ENCODE peak calls at places on chromosomes 13 and 19, in six cellular contexts. H, I, Q, F, P and X are unnamed samples. For H3K4me1, the result is how much of the 10 kb centered on the place peaks cover.

GRCh38 chr13:85197431-85197830 is 601.8 kb downstream of the SLITRK6 start:
- DNase-seq in H (no peak), I (no peak), Q (no peak), F (no peak), P (no peak), X (no peak)

GRCh38 chr13:66402546-66402945 is 827.6 kb downstream of the PCDH9 start:
- DNase-seq in H (no peak), I (no peak), Q (no peak), F (no peak), P (no peak), X (no peak)

GRCh38 chr13:98263841-98264240 is 86.8 kb upstream of the RNF113B start:
- DNase-seq in H (no peak), I (no peak), Q (no peak), F (no peak), P (peak), X (no peak)

GRCh38 chr19:33906578-33907335 is 110.1 kb downstream of the KCTD15 start:
- DNase-seq in H (no peak), I (peak), Q (no peak), F (peak), P (no peak), X (no peak)

GRCh38 chr19:46618670-46619231 is 6.1 kb downstream of the PTGIR start:
- DNase-seq in H (no peak), I (no peak), Q (no peak), F (no peak), P (no peak), X (no peak)

GRCh38 chr13:48976677-48977625 is 1.2 kb downstream of the FNDC3A start:
- DNase-seq in H (no peak), I (peak), Q (peak), F (peak), P (peak), X (no peak)

GRCh38 chr19:10708261-10708660 is 7.0 kb downstream of the QTRT1 start:
- DNase-seq in H (no peak), I (peak), Q (no peak), F (no peak), P (no peak), X (no peak)

GRCh38 chr13:20475927-20476691 is 49.5 kb downstream of the CRYL1 start:
- DNase-seq in H (no peak), I (no peak), Q (no peak), F (no peak), P (no peak), X (no peak)

GRCh38 chr19:10043286-10043927 is 30.1 kb downstream of the RDH8 start:
- DNase-seq in H (no peak), I (no peak), Q (no peak), F (no peak), P (no peak), X (no peak)

GRCh38 chr13:30872685-30873443 is 33.2 kb upstream of the MEDAG start:
- DNase-seq in H (no peak), I (peak), Q (no peak), F (peak), P (peak), X (no peak)

GRCh38 chr13:75704942-75705320 is 68.8 kb downstream of the LMO7 start:
- DNase-seq in H (peak), I (peak), Q (peak), F (no peak), P (no peak), X (no peak)

GRCh38 chr19:16372065-16372915 is 47.7 kb downstream of the KLF2 start:
- DNase-seq in H (no peak), I (no peak), Q (no peak), F (no peak), P (no peak), X (no peak)

GRCh38 chr19:39315933-39316332 is 4.7 kb downstream of the LRFN1 start:
- DNase-seq in H (no peak), I (no peak), Q (no peak), F (no peak), P (no peak), X (no peak)

GRCh38 chr13:43878897-43879322 is 630 bp downstream of the CCDC122 start:
- DNase-seq in H (peak), I (peak), Q (peak), F (peak), P (peak), X (peak)

GRCh38 chr13:23985846-23986245 is 88.5 kb upstream of the C1QTNF9B start:
- DNase-seq in H (no peak), I (no peak), Q (no peak), F (no peak), P (no peak), X (no peak)

GRCh38 chr13:110230661-110231347 is 76.2 kb downstream of the COL4A1 start:
- DNase-seq in H (no peak), I (no peak), Q (peak), F (no peak), P (peak), X (no peak)

GRCh38 chr13:109191422-109191821 is 562.0 kb downstream of the MYO16 start:
- DNase-seq in H (no peak), I (no peak), Q (no peak), F (no peak), P (no peak), X (no peak)

GRCh38 chr19:41864374-41864773 is 4.3 kb downstream of the RPS19 start:
- DNase-seq in H (no peak), I (no peak), Q (no peak), F (no peak), P (no peak), X (no peak)

GRCh38 chr19:48645652-48646191 is at the start of gene CA11:
- DNase-seq in H (no peak), I (peak), Q (no peak), F (no peak), P (no peak), X (no peak)

GRCh38 chr19:28221736-28222135 is 991.2 kb downstream of the UQCRFS1 start:
- DNase-seq in H (no peak), I (no peak), Q (no peak), F (no peak), P (no peak), X (no peak)

GRCh38 chr19:17687857-17688784 is at the start of gene UNC13A:
- DNase-seq in H (no peak), I (peak), Q (peak), F (no peak), P (no peak), X (no peak)
- H3K4me3 ChIP-seq in H (no peak), I (no peak), Q (no peak), F (no peak), P (no peak), X (peak)

GRCh38 chr13:111302045-111302722 is 18.3 kb upstream of the TEX29 start:
- DNase-seq in H (no peak), I (no peak), Q (no peak), F (no peak), P (no peak), X (no peak)

GRCh38 chr13:111296417-111296816 is 24.0 kb upstream of the TEX29 start:
- DNase-seq in H (no peak), I (no peak), Q (no peak), F (no peak), P (no peak), X (no peak)

GRCh38 chr13:111303559-111303958 is 16.9 kb upstream of the TEX29 start:
- DNase-seq in H (no peak), I (no peak), Q (no peak), F (no peak), P (no peak), X (no peak)

GRCh38 chr13:111295896-111296295 is 24.5 kb upstream of the TEX29 start:
- DNase-seq in H (no peak), I (no peak), Q (no peak), F (no peak), P (no peak), X (no peak)

DNA sequence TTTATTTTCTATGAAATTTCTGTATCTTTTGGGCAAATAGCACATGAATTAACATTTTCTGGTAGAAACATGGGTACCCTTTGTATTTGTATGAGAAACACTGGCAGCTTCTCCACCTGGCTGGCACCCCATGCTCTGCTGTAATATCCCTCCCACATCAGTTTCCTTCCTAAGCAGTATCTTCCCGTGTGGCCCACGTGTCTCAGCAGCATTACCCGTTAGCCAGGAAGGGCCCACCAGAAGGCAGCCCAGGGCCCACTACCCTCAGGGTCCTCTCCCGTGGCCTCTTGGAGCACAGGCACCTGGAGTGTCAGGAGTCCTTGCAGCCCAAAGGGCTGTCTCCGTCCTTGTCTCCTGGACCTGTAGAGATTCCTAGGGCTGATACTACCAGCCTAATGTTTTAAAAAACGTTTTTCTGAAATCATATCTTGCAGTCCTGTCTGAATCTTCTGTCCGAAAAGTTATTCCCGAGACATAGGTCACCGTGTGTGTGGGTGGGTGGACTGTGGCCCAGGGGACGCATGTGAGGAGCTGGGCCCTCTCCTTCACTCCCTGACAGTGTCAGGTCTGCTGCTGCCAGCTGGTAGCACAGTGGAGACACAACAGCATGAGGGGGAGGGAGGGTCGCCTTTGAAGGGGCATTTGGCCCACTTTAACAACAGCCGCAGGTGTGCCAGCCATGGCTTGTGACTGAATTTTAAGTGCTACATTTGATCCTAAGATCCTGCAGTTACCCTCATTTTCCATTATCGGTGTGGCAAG is 22.0 kb upstream of the TEX29 start:
- DNase-seq in H (no peak), I (no peak), Q (no peak), F (no peak), P (no peak), X (no peak)
- H3K4me1 ChIP-seq in H (under half), I (under half), Q (under half), F (under half), P (under half), X (under half)

GRCh38 chr19:32231691-32232090 is 113.7 kb upstream of the ZNF507 start:
- DNase-seq in H (no peak), I (no peak), Q (no peak), F (peak), P (peak), X (no peak)
- H3K4me3 ChIP-seq in H (no peak), I (no peak), Q (no peak), F (no peak), P (no peak), X (no peak)

DNA sequence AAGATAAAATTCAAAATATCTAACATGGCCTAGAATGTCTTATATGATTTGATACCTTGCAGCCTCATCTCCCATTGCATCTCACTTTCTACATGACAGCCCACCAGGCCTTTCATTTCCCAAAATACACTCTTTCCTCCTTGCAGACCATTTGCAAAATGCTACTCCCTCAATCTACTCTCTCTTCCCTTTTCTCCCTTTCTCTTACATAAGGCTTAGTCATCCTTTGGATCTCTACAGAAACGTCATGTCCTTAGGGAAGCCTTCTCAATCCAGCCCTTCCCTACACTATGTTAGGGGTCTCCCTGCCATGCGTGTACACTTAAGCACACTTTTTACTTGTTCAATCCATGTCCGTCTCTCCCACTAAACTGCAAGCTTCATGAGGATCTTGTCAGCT is 11.8 kb upstream of the WBP4 start:
- DNase-seq in H (no peak), I (no peak), Q (no peak), F (no peak), P (no peak), X (no peak)
- H3K4me1 ChIP-seq in H (under half), I (under half), Q (under half), F (under half), P (under half), X (under half)

DNA sequence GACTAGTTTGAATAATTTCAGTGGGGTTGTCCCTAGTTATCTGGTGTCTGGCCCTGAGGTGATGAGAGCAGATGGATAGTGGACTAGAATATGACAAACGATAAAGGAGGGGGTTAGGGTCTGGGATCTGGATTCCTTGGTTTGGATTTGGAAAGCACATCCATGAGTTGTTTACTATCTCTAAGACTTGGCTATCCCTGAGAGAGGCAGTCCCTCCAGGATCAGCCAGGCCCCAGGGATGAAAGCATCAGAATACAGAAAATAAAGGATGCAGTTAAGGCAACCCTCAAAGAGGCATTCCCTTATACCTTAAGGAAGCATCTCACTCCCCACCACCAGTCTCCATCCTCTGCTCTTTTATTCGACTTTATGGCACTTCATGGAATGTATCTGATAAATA is 230.7 kb downstream of the NHLRC3 start:
- DNase-seq in H (no peak), I (no peak), Q (no peak), F (no peak), P (no peak), X (no peak)
- H3K4me3 ChIP-seq in H (no peak), I (no peak), Q (no peak), F (no peak), P (no peak), X (no peak)

GRCh38 chr13:107678075-107678689 is 537.2 kb downstream of the LIG4 start:
- DNase-seq in H (no peak), I (no peak), Q (no peak), F (no peak), P (no peak), X (no peak)
- H3K4me1 ChIP-seq in H (under half), I (under half), Q (under half), F (under half), P (under half), X (under half)

GRCh38 chr13:100533588-100534041 is 55.0 kb downstream of the GGACT start:
- DNase-seq in H (no peak), I (no peak), Q (peak), F (no peak), P (peak), X (no peak)
- H3K4me3 ChIP-seq in H (no peak), I (no peak), Q (no peak), F (no peak), P (no peak), X (no peak)

DNA sequence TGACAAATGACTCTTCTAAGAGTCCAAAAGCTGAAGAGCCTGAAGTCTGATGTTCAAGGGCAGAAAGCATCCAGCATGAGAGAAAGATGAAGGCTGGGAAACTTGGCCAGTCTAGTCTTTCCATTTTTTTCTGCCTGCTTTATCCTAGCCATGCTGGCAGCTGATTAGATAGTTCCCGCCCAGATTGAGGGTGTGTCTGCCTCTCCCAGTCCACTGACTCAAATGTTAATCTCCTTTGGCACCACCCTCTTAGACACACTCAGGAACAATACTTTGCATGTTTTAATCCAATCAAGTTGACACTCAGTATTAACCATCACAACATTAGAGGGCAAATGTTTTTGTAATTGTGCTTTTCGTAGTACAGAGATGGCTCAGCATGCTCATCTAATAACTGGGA is 267.5 kb upstream of the KLHL1 start:
- DNase-seq in H (no peak), I (no peak), Q (peak), F (no peak), P (no peak), X (no peak)
- H3K4me1 ChIP-seq in H (under half), I (under half), Q (under half), F (under half), P (under half), X (under half)

GRCh38 chr13:112978561-112979405 is 9.8 kb downstream of the MCF2L start:
- DNase-seq in H (no peak), I (no peak), Q (no peak), F (peak), P (no peak), X (no peak)

GRCh38 chr13:112980441-112980840 is 11.4 kb downstream of the MCF2L start:
- DNase-seq in H (no peak), I (peak), Q (no peak), F (no peak), P (no peak), X (no peak)

GRCh38 chr13:112981361-112981905 is 12.4 kb downstream of the MCF2L start:
- DNase-seq in H (no peak), I (no peak), Q (no peak), F (no peak), P (no peak), X (no peak)

GRCh38 chr13:112977525-112977924 is 8.5 kb downstream of the MCF2L start:
- DNase-seq in H (no peak), I (no peak), Q (no peak), F (no peak), P (no peak), X (no peak)

GRCh38 chr13:112979406-112979902 is 10.4 kb downstream of the MCF2L start:
- DNase-seq in H (no peak), I (no peak), Q (no peak), F (no peak), P (no peak), X (no peak)
- H3K4me3 ChIP-seq in H (peak), I (no peak), Q (no peak), F (peak), P (peak), X (peak)

DNA sequence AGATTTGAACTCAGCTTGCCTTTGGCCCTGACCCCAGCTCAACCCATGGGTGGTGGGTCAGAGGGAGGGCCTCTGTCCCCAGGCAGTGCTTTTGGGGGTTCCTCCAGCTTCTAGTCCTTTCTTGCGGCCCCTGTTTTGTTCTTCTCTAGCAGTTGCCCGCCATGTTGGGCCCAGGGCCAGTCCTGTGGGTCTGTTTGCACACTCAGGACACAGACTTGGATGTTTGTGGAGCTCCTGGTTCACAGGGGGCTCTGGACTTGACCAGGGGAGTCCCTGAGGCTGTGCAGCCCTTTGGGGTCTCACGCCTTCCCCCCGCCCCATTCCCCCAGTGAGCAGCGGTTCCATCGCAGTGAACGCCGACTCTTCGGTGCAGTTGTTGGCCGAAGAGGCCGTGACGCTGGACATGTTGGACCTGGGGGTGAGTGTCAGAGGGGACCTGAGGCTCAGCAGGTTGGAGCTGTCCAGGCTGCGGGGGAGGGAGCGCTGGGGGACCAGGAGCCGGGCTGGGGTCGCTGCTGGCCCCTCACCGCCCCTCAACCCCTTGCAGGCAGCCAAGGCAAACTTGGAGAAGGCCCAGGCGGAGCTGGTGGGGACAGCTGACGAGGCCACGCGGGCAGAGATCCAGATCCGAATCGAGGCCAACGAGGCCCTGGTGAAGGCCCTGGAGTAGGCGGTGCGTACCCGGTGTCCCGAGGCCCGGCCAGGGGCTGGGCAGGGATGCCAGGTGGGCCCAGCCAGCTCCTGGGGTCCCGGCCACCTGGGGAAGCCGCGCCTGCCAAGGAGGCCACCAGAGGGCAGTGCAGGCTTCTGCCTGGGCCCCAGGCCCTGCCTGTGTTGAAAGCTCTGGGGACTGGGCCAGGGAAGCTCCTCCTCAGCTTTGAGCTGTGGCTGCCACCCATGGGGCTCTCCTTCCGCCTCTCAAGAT is 2.5 kb downstream of the ATP5F1D start:
- DNase-seq in H (peak), I (peak), Q (peak), F (peak), P (no peak), X (no peak)
- H3K4me1 ChIP-seq in H (under half), I (half or more), Q (under half), F (half or more), P (half or more), X (half or more)